ENCODE peak calls at places on chromosomes 4 and X, in four cellular contexts. E is A549; I is stimulated activated CD8-positive, alpha-beta memory T cell treated with anti-CD3 and anti-CD28 coated beads, Interleukin-12 subunit alpha, Interleukin-12 subunit beta, amount 100 ng/mL, for 4 hours; P is neural crest cell. M is an unnamed sample.

GRCh38 chr4:7546809-7547367 is 112.2 kb upstream of the PSAPL1 start:
- DNase-seq in E (no peak), P (no peak), I (no peak), M (peak)

GRCh38 chrX:20300822-20301221 is 34.1 kb upstream of the RPS6KA3 start:
- DNase-seq in I (no peak), P (no peak), E (no peak), M (no peak)

GRCh38 chrX:28901637-28902036 is 314.4 kb downstream of the IL1RAPL1 start:
- DNase-seq in E (no peak), P (no peak), I (no peak), M (peak)

GRCh38 chr4:170091069-170091696 is 1.4 kb upstream of the AADAT start:
- DNase-seq in P (no peak), E (no peak), I (no peak), M (no peak)

GRCh38 chrX:147069926-147070325 is 255.4 kb upstream of the CXorf51A start:
- DNase-seq in E (no peak), I (no peak), P (no peak), M (peak)

GRCh38 chrX:10399152-10399741 is 221.1 kb downstream of the MID1 start:
- DNase-seq in P (no peak), I (no peak), E (no peak), M (no peak)

GRCh38 chr4:123449362-123449761 is 52.8 kb downstream of the SPRY1 start:
- DNase-seq in I (no peak), E (no peak), P (no peak), M (no peak)

GRCh38 chr4:184103755-184104367 is 113.8 kb downstream of the ENPP6 start:
- DNase-seq in I (no peak), E (no peak), P (no peak), M (no peak)

GRCh38 chr4:107248571-107248970 is 212.5 kb upstream of the DKK2 start:
- DNase-seq in I (no peak), P (no peak), E (no peak), M (peak)

GRCh38 chr4:56082809-56083208 is 134.1 kb downstream of the CEP135 start:
- DNase-seq in I (no peak), P (no peak), E (no peak), M (no peak)

GRCh38 chr4:4677825-4678522 is 136.1 kb upstream of the STX18 start:
- DNase-seq in P (peak), I (no peak), E (no peak), M (peak)

GRCh38 chr4:5683566-5683965 is 24.8 kb downstream of the EVC2 start:
- DNase-seq in P (no peak), E (no peak), I (no peak), M (no peak)